ENCODE peak calls at places on chromosomes 5 and 9, in seven cellular contexts. One of them, this sample, is unnamed.

GRCh38 chr5:42985129-42986037 is 54.7 kb downstream of the ANXA2R start:
- DNase-seq in H9: no peak
- DNase-seq in mesenchymal stem cell: peak; percentile 82
- DNase-seq in neuronal stem cell: no peak
- DNase-seq in trophoblast cell: peak; percentile 63
- DNase-seq in mesendoderm: no peak
- DNase-seq in H1: no peak
- DNase-seq in this sample: peak; percentile 88

GRCh38 chr9:110316255-110316921 is 21.3 kb downstream of the TXNDC8 start:
- DNase-seq in H9: no peak
- DNase-seq in mesenchymal stem cell: peak; percentile 37
- DNase-seq in neuronal stem cell: no peak
- DNase-seq in trophoblast cell: peak; percentile 32
- DNase-seq in mesendoderm: no peak
- DNase-seq in H1: no peak
- DNase-seq in this sample: no peak

GRCh38 chr9:18638448-18639249 is 164.7 kb downstream of the ADAMTSL1 start:
- DNase-seq in H9: no peak
- DNase-seq in mesenchymal stem cell: peak; percentile 9
- DNase-seq in neuronal stem cell: no peak
- DNase-seq in trophoblast cell: peak; percentile 38
- DNase-seq in mesendoderm: no peak
- DNase-seq in H1: no peak
- DNase-seq in this sample: peak; percentile 77

GRCh38 chr9:98097836-98098235 is 21.2 kb downstream of the TRIM14 start:
- DNase-seq in H9: no peak
- DNase-seq in mesenchymal stem cell: no peak
- DNase-seq in neuronal stem cell: no peak
- DNase-seq in trophoblast cell: no peak
- DNase-seq in mesendoderm: no peak
- DNase-seq in H1: no peak
- DNase-seq in this sample: no peak

GRCh38 chr5:68711311-68712200 is 382.3 kb upstream of the SLC30A5 start:
- DNase-seq in H9: no peak
- DNase-seq in mesenchymal stem cell: peak; percentile 75
- DNase-seq in neuronal stem cell: no peak
- DNase-seq in trophoblast cell: no peak
- DNase-seq in mesendoderm: no peak
- DNase-seq in H1: no peak
- DNase-seq in this sample: no peak

GRCh38 chr5:65142511-65143011 is 339.2 kb downstream of the ADAMTS6 start:
- DNase-seq in H9: peak; percentile 43
- DNase-seq in mesenchymal stem cell: peak; percentile 58
- DNase-seq in neuronal stem cell: peak; percentile 82
- DNase-seq in trophoblast cell: peak; percentile 36
- DNase-seq in mesendoderm: peak; percentile 95
- DNase-seq in H1: peak; percentile 21
- DNase-seq in this sample: peak; percentile 74

GRCh38 chr9:112754578-112754977 is 4.0 kb downstream of the SNX30 start:
- DNase-seq in H9: no peak
- DNase-seq in mesenchymal stem cell: no peak
- DNase-seq in neuronal stem cell: no peak
- DNase-seq in trophoblast cell: no peak
- DNase-seq in mesendoderm: peak; percentile 97
- DNase-seq in H1: peak; percentile 23
- DNase-seq in this sample: peak; percentile 71

GRCh38 chr5:57550132-57550531 is 67.5 kb upstream of the ACTBL2 start:
- DNase-seq in H9: peak; percentile 37
- DNase-seq in mesenchymal stem cell: no peak
- DNase-seq in neuronal stem cell: no peak
- DNase-seq in trophoblast cell: no peak
- DNase-seq in mesendoderm: peak; percentile 19
- DNase-seq in H1: no peak
- DNase-seq in this sample: no peak

GRCh38 chr9:136740971-136741884 is 1.5 kb downstream of the LCN10 start:
- DNase-seq in H9: no peak
- DNase-seq in mesenchymal stem cell: no peak
- DNase-seq in neuronal stem cell: no peak
- DNase-seq in trophoblast cell: no peak
- DNase-seq in mesendoderm: no peak
- DNase-seq in H1: no peak
- DNase-seq in this sample: peak; percentile 34

GRCh38 chr5:175653763-175654162 is 4.1 kb upstream of the HRH2 start:
- DNase-seq in H9: no peak
- DNase-seq in mesenchymal stem cell: no peak
- DNase-seq in neuronal stem cell: no peak
- DNase-seq in trophoblast cell: no peak
- DNase-seq in mesendoderm: no peak
- DNase-seq in H1: no peak
- DNase-seq in this sample: no peak

GRCh38 chr5:134176523-134177196 is at the start of gene SKP1:
- DNase-seq in H9: peak; percentile 78
- DNase-seq in mesenchymal stem cell: peak; percentile 91
- DNase-seq in neuronal stem cell: peak; percentile 89
- DNase-seq in trophoblast cell: peak; percentile 89
- DNase-seq in mesendoderm: peak; percentile 88
- DNase-seq in H1: peak; percentile 41
- DNase-seq in this sample: peak; percentile 71

GRCh38 chr9:76109953-76110352 is 219.5 kb downstream of the PCSK5 start:
- DNase-seq in H9: no peak
- DNase-seq in mesenchymal stem cell: no peak
- DNase-seq in neuronal stem cell: no peak
- DNase-seq in trophoblast cell: peak; percentile 13
- DNase-seq in mesendoderm: no peak
- DNase-seq in H1: no peak
- DNase-seq in this sample: peak; percentile 22

GRCh38 chr5:188488-189481 is 2.5 kb upstream of the LRRC14B start:
- DNase-seq in H9: peak; percentile 92
- DNase-seq in mesenchymal stem cell: peak; percentile 81
- DNase-seq in neuronal stem cell: peak; percentile 81
- DNase-seq in trophoblast cell: peak; percentile 94
- DNase-seq in mesendoderm: peak; percentile 93
- DNase-seq in H1: peak; percentile 76
- DNase-seq in this sample: peak; percentile 77

GRCh38 chr5:59188415-59189225 is 605.7 kb downstream of the RAB3C start:
- DNase-seq in H9: peak; percentile 67
- DNase-seq in mesenchymal stem cell: peak; percentile 74
- DNase-seq in neuronal stem cell: peak; percentile 45
- DNase-seq in trophoblast cell: peak; percentile 86
- DNase-seq in mesendoderm: peak; percentile 72
- DNase-seq in H1: peak; percentile 25
- DNase-seq in this sample: peak; percentile 70

GRCh38 chr9:95923794-95924193 is 48.3 kb downstream of the ERCC6L2 start:
- DNase-seq in H9: no peak
- DNase-seq in mesenchymal stem cell: no peak
- DNase-seq in neuronal stem cell: no peak
- DNase-seq in trophoblast cell: no peak
- DNase-seq in mesendoderm: peak; percentile 5
- DNase-seq in H1: no peak
- DNase-seq in this sample: no peak
- H3K23ac ChIP-seq in H9: no peak overlapping the region
- H3K23ac ChIP-seq in mesenchymal stem cell: no peak overlapping the region
- H3K23ac ChIP-seq in neuronal stem cell: no peak overlapping the region
- H3K23ac ChIP-seq in trophoblast cell: no peak overlapping the region
- H3K23ac ChIP-seq in mesendoderm: no peak overlapping the region
- H3K23ac ChIP-seq in H1: no peak overlapping the region
- H3K23ac ChIP-seq in this sample: no peak overlapping the region

DNA sequence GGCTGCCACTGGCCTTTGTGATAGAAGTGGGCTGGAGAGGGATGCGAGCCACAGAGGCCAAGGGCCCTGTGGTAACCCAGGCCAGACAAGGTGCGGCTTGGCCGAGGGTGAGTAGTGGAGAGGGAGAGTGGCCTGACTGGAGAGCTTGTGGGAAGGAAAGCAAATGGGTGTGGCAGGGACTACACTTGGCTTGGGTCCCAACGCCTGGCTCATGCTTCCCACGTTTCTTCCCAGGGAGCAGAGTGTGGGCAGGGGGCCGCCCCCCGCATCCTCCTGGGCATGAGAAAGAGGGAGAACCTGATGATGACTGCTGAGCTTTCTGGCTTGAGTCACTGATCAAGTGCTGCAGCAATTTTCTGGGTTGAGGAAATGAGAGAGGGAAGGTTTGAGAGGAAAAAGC is 95.7 kb downstream of the ANKH start:
- DNase-seq in H9: no peak
- DNase-seq in mesenchymal stem cell: no peak
- DNase-seq in neuronal stem cell: no peak
- DNase-seq in trophoblast cell: no peak
- DNase-seq in mesendoderm: no peak
- DNase-seq in H1: no peak
- DNase-seq in this sample: peak; percentile 42
- H3K23ac ChIP-seq in H9: no peak overlapping the region
- H3K23ac ChIP-seq in mesenchymal stem cell: no peak overlapping the region
- H3K23ac ChIP-seq in neuronal stem cell: no peak overlapping the region
- H3K23ac ChIP-seq in trophoblast cell: no peak overlapping the region
- H3K23ac ChIP-seq in mesendoderm: no peak overlapping the region
- H3K23ac ChIP-seq in H1: no peak overlapping the region
- H3K23ac ChIP-seq in this sample: no peak overlapping the region

GRCh38 chr9:37608250-37608649 is 15.9 kb upstream of the TOMM5 start:
- DNase-seq in H9: no peak
- DNase-seq in mesenchymal stem cell: no peak
- DNase-seq in neuronal stem cell: no peak
- DNase-seq in trophoblast cell: no peak
- DNase-seq in mesendoderm: no peak
- DNase-seq in H1: no peak
- DNase-seq in this sample: no peak

GRCh38 chr9:37604296-37604695 is 11.9 kb upstream of the TOMM5 start:
- DNase-seq in H9: no peak
- DNase-seq in mesenchymal stem cell: no peak
- DNase-seq in neuronal stem cell: no peak
- DNase-seq in trophoblast cell: peak; percentile 26
- DNase-seq in mesendoderm: no peak
- DNase-seq in H1: no peak
- DNase-seq in this sample: no peak

DNA sequence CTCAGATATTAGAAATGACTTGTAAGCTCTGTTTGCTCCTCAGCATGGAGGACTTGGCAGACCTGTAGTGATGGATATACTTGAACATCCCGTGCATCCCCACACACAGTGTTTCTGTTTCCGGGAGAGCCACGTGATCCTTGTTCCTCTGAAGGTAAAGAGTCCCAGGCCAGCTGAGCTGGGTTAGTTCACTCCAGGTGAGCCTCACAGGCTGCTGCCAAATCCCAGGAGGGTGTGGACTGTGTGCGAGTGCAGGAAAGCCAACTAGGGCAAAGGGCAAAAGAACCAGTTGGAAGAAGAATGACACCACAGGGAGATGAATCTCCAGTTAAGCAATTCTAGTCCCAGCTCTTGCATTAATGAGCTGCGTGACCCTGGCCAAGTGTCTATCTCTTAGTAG is 10.4 kb upstream of the TOMM5 start:
- DNase-seq in H9: no peak
- DNase-seq in mesenchymal stem cell: no peak
- DNase-seq in neuronal stem cell: no peak
- DNase-seq in trophoblast cell: peak; percentile 96
- DNase-seq in mesendoderm: no peak
- DNase-seq in H1: no peak
- DNase-seq in this sample: no peak
- H3K23ac ChIP-seq in H9: no peak overlapping the region
- H3K23ac ChIP-seq in mesenchymal stem cell: no peak overlapping the region
- H3K23ac ChIP-seq in neuronal stem cell: no peak overlapping the region
- H3K23ac ChIP-seq in trophoblast cell: no peak overlapping the region
- H3K23ac ChIP-seq in mesendoderm: no peak overlapping the region
- H3K23ac ChIP-seq in H1: no peak overlapping the region
- H3K23ac ChIP-seq in this sample: no peak overlapping the region

DNA sequence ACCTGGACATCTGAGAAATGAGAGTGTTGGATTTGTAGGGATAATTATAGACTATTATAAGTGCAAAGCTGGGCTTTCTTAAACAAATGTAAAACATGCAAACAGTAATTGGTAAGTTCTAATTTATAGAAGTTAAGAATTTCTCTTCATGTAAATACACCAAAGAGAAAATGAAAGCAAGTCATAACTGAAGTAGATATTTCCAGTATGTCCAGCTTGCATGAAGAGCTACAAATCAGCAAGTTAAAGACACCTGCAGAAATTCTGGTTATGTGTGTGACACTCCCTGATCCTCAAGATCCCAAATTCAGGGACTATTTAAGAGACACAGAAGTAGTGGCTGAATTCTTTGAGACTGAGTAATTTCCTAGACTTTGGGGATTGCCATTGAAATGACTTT is 308.9 kb downstream of the TLE4 start:
- DNase-seq in H9: no peak
- DNase-seq in mesenchymal stem cell: no peak
- DNase-seq in neuronal stem cell: no peak
- DNase-seq in trophoblast cell: no peak
- DNase-seq in mesendoderm: no peak
- DNase-seq in H1: no peak
- DNase-seq in this sample: no peak
- H3K23ac ChIP-seq in H9: no peak overlapping the region
- H3K23ac ChIP-seq in mesenchymal stem cell: no peak overlapping the region
- H3K23ac ChIP-seq in neuronal stem cell: no peak overlapping the region
- H3K23ac ChIP-seq in trophoblast cell: no peak overlapping the region
- H3K23ac ChIP-seq in mesendoderm: no peak overlapping the region
- H3K23ac ChIP-seq in H1: no peak overlapping the region
- H3K23ac ChIP-seq in this sample: no peak overlapping the region

GRCh38 chr9:109241931-109242330 is 74.9 kb upstream of the FRRS1L start:
- DNase-seq in H9: no peak
- DNase-seq in mesenchymal stem cell: no peak
- DNase-seq in neuronal stem cell: no peak
- DNase-seq in trophoblast cell: no peak
- DNase-seq in mesendoderm: no peak
- DNase-seq in H1: no peak
- DNase-seq in this sample: no peak

GRCh38 chr9:109241207-109241606 is 74.2 kb upstream of the FRRS1L start:
- DNase-seq in H9: no peak
- DNase-seq in mesenchymal stem cell: no peak
- DNase-seq in neuronal stem cell: no peak
- DNase-seq in trophoblast cell: no peak
- DNase-seq in mesendoderm: no peak
- DNase-seq in H1: no peak
- DNase-seq in this sample: no peak

GRCh38 chr9:109238125-109238524 is 71.1 kb upstream of the FRRS1L start:
- DNase-seq in H9: no peak
- DNase-seq in mesenchymal stem cell: no peak
- DNase-seq in neuronal stem cell: no peak
- DNase-seq in trophoblast cell: no peak
- DNase-seq in mesendoderm: no peak
- DNase-seq in H1: no peak
- DNase-seq in this sample: no peak

GRCh38 chr9:109239240-109239639 is 72.2 kb upstream of the FRRS1L start:
- DNase-seq in H9: no peak
- DNase-seq in mesenchymal stem cell: no peak
- DNase-seq in neuronal stem cell: no peak
- DNase-seq in trophoblast cell: no peak
- DNase-seq in mesendoderm: no peak
- DNase-seq in H1: no peak
- DNase-seq in this sample: no peak

GRCh38 chr9:109238677-109239076 is 71.6 kb upstream of the FRRS1L start:
- DNase-seq in H9: no peak
- DNase-seq in mesenchymal stem cell: no peak
- DNase-seq in neuronal stem cell: no peak
- DNase-seq in trophoblast cell: no peak
- DNase-seq in mesendoderm: no peak
- DNase-seq in H1: no peak
- DNase-seq in this sample: no peak
- H3K23ac ChIP-seq in H9: no peak overlapping the region
- H3K23ac ChIP-seq in mesenchymal stem cell: no peak overlapping the region
- H3K23ac ChIP-seq in neuronal stem cell: no peak overlapping the region
- H3K23ac ChIP-seq in trophoblast cell: no peak overlapping the region
- H3K23ac ChIP-seq in mesendoderm: no peak overlapping the region
- H3K23ac ChIP-seq in H1: no peak overlapping the region
- H3K23ac ChIP-seq in this sample: no peak overlapping the region

This sample was measured in IMR-90.